ENCODE peak calls at places on chromosomes 7 and 10, in ten cellular contexts. A is colonic mucosa, W is AG09319, P is C1 segment of cervical spinal cord, O is amniotic stem cell, Q is upper lobe of right lung, Y is heart left ventricle, U is occipital lobe, X is glutamatergic neuron, L is AML-193. C is an unnamed sample.
A peak's percentile ranks its signal among the peaks of the same experiment; 100 is the strongest.

GRCh38 chr10:96046546-96046945 is 3.2 kb downstream of the CCNJ start:
- DNase-seq in A (no peak), W (no peak), P (no peak), O (no peak), Q (no peak), Y (no peak), U (no peak), X (no peak), L (no peak), C (no peak)

GRCh38 chr7:80900583-80901576 is 18.0 kb downstream of the SEMA3C start:
- DNase-seq in A (peak; percentile 43), W (no peak), P (no peak), O (peak; percentile 22), Q (no peak), Y (no peak), U (no peak), X (no peak), L (no peak), C (no peak)

GRCh38 chr7:46032936-46033335 is 111.9 kb upstream of the IGFBP3 start:
- DNase-seq in A (no peak), W (no peak), P (no peak), O (no peak), Q (no peak), Y (no peak), U (no peak), X (no peak), L (no peak), C (no peak)

GRCh38 chr10:89364533-89364932 is 13.3 kb upstream of the IFIT1B start:
- DNase-seq in A (no peak), W (no peak), P (no peak), O (no peak), Q (no peak), Y (no peak), U (no peak), X (no peak), L (no peak), C (no peak)

GRCh38 chr7:30887464-30887872 is 24.2 kb upstream of the AQP1 start:
- DNase-seq in A (no peak), W (no peak), P (no peak), O (no peak), Q (no peak), Y (no peak), U (no peak), X (no peak), L (no peak), C (no peak)

GRCh38 chr10:22679608-22680007 is 34.8 kb downstream of the PIP4K2A start:
- DNase-seq in A (no peak), W (no peak), P (no peak), O (no peak), Q (no peak), Y (no peak), U (no peak), X (no peak), L (no peak), C (no peak)

GRCh38 chr10:124551097-124551496 is 89.5 kb downstream of the LHPP start:
- DNase-seq in A (no peak), W (no peak), P (no peak), O (no peak), Q (no peak), Y (no peak), U (no peak), X (no peak), L (no peak), C (no peak)

GRCh38 chr7:121515181-121515580 is 119.1 kb upstream of the FAM3C start:
- DNase-seq in A (no peak), W (no peak), P (no peak), O (no peak), Q (no peak), Y (no peak), U (no peak), X (no peak), L (no peak), C (no peak)

GRCh38 chr7:27910341-27910740 is 170.4 kb downstream of the TAX1BP1 start:
- DNase-seq in A (no peak), W (no peak), P (no peak), O (no peak), Q (no peak), Y (no peak), U (no peak), X (peak; percentile 28), L (no peak), C (no peak)

GRCh38 chr7:2544541-2545188 is 10.7 kb downstream of the BRAT1 start:
- DNase-seq in A (no peak), W (no peak), P (no peak), O (no peak), Q (no peak), Y (no peak), U (no peak), X (peak; percentile 8), L (no peak), C (no peak)

GRCh38 chr10:80459047-80459865 is 5.1 kb downstream of the TSPAN14 start:
- DNase-seq in A (peak; percentile 88), W (peak; percentile 76), P (no peak), O (no peak), Q (peak; percentile 90), Y (peak; percentile 66), U (no peak), X (no peak), L (peak; percentile 86), C (no peak)

GRCh38 chr7:30003098-30003497 is 13.5 kb upstream of the SCRN1 start:
- DNase-seq in A (no peak), W (no peak), P (no peak), O (no peak), Q (no peak), Y (no peak), U (no peak), X (no peak), L (no peak), C (no peak)

GRCh38 chr10:13624630-13625029 is 37.9 kb downstream of the PRPF18 start:
- DNase-seq in A (no peak), W (no peak), P (no peak), O (no peak), Q (no peak), Y (no peak), U (no peak), X (no peak), L (no peak), C (no peak)

GRCh38 chr10:23439452-23439919 is 611 bp downstream of the OTUD1 start:
- DNase-seq in A (no peak), W (no peak), P (no peak), O (peak; percentile 17), Q (no peak), Y (no peak), U (no peak), X (peak; percentile 51), L (no peak), C (peak; percentile 24)

GRCh38 chr7:44213872-44214595 is 13.3 kb downstream of the YKT6 start:
- DNase-seq in A (no peak), W (no peak), P (no peak), O (no peak), Q (peak; percentile 40), Y (no peak), U (no peak), X (no peak), L (peak; percentile 29), C (peak; percentile 12)

GRCh38 chr7:2417981-2418481 is 14.6 kb downstream of the CHST12 start:
- DNase-seq in A (no peak), W (peak; percentile 37), P (no peak), O (no peak), Q (no peak), Y (no peak), U (no peak), X (no peak), L (no peak), C (no peak)

GRCh38 chr10:104260775-104261115 is 6.1 kb downstream of the GSTO1 start:
- DNase-seq in A (no peak), W (no peak), P (no peak), O (no peak), Q (no peak), Y (no peak), U (no peak), X (no peak), L (peak; percentile 35), C (no peak)

GRCh38 chr10:28800144-28800543 is 122.8 kb downstream of the BAMBI start:
- DNase-seq in A (no peak), W (peak; percentile 16), P (no peak), O (no peak), Q (no peak), Y (no peak), U (no peak), X (no peak), L (no peak), C (no peak)

GRCh38 chr10:83332695-83333094 is 806.6 kb upstream of the GHITM start:
- DNase-seq in A (no peak), W (no peak), P (no peak), O (no peak), Q (no peak), Y (no peak), U (no peak), X (no peak), L (no peak), C (no peak)

GRCh38 chr7:135334830-135335543 is 101.3 kb downstream of the STRA8 start:
- DNase-seq in A (no peak), W (no peak), P (no peak), O (no peak), Q (no peak), Y (no peak), U (no peak), X (no peak), L (no peak), C (no peak)

GRCh38 chr7:38330861-38331709 is 57.6 kb upstream of the TARP start:
- DNase-seq in A (no peak), W (no peak), P (no peak), O (no peak), Q (no peak), Y (no peak), U (no peak), X (peak; percentile 48), L (peak; percentile 46), C (no peak)

GRCh38 chr10:72229261-72230251 is 13.5 kb upstream of the ASCC1 start:
- DNase-seq in A (no peak), W (peak; percentile 75), P (no peak), O (no peak), Q (no peak), Y (no peak), U (no peak), X (no peak), L (no peak), C (no peak)

GRCh38 chr7:120842131-120842621 is 15.8 kb downstream of the TSPAN12 start:
- DNase-seq in A (no peak), W (no peak), P (no peak), O (no peak), Q (no peak), Y (no peak), U (no peak), X (no peak), L (no peak), C (no peak)

GRCh38 chr10:74500806-74501205 is 325.6 kb upstream of the KAT6B start:
- DNase-seq in A (no peak), W (peak; percentile 31), P (no peak), O (no peak), Q (no peak), Y (no peak), U (no peak), X (no peak), L (no peak), C (no peak)

GRCh38 chr7:43584200-43584586 is 1.3 kb downstream of the STK17A start:
- DNase-seq in A (peak; percentile 34), W (peak; percentile 52), P (peak; percentile 24), O (peak; percentile 22), Q (no peak), Y (peak; percentile 24), U (no peak), X (no peak), L (peak; percentile 68), C (no peak)

GRCh38 chr10:124703778-124704427 is 40.3 kb downstream of the FAM53B start:
- DNase-seq in A (peak; percentile 58), W (peak; percentile 32), P (no peak), O (no peak), Q (no peak), Y (peak; percentile 84), U (peak; percentile 45), X (no peak), L (no peak), C (peak; percentile 56)

GRCh38 chr10:132329565-132330485 is 2.2 kb upstream of the LRRC27 start:
- DNase-seq in A (no peak), W (no peak), P (no peak), O (no peak), Q (no peak), Y (no peak), U (no peak), X (no peak), L (peak; percentile 29), C (peak; percentile 61)

GRCh38 chr10:74109452-74109851 is 41.2 kb downstream of the AP3M1 start:
- DNase-seq in A (no peak), W (no peak), P (no peak), O (no peak), Q (no peak), Y (no peak), U (no peak), X (no peak), L (no peak), C (no peak)